ENCODE peak calls at places on chromosomes 2 and 18, in nine cellular contexts. I, W, L, C, K, M, H, A and U are unnamed samples.

GRCh38 chr2:186349508-186349907 is 136.6 kb upstream of the ZC3H15 start:
- DNase-seq in C (no peak), K (no peak), I (no peak), M (no peak), H (no peak), A (peak; percentile 13), L (no peak), W (no peak), U (no peak)

GRCh38 chr18:31497711-31498449 is at the start of gene DSG2:
- DNase-seq in I (peak; percentile 43), H (peak; percentile 75), K (peak; percentile 74), M (peak; percentile 86), A (no peak), W (peak; percentile 84), C (peak; percentile 92), L (peak; percentile 82), U (peak; percentile 78)

GRCh38 chr2:30336978-30337841 is 105.9 kb downstream of the LBH start:
- DNase-seq in H (peak; percentile 88), I (no peak), A (no peak), K (peak; percentile 46), C (peak; percentile 57), W (no peak), M (no peak), L (no peak), U (peak; percentile 62)

GRCh38 chr2:46239175-46239846 is 57.9 kb upstream of the EPAS1 start:
- DNase-seq in L (peak; percentile 70), I (no peak), M (no peak), A (no peak), K (no peak), H (peak; percentile 65), C (no peak), W (no peak), U (no peak)

GRCh38 chr2:239714116-239714515 is 311.0 kb downstream of the NDUFA10 start:
- DNase-seq in L (no peak), A (no peak), C (no peak), H (peak; percentile 31), M (no peak), I (no peak), W (peak; percentile 3), K (no peak), U (no peak)

GRCh38 chr2:73249636-73250035 is 15.5 kb downstream of the CCT7 start:
- DNase-seq in I (no peak), K (no peak), W (no peak), M (no peak), A (no peak), H (no peak), C (no peak), L (no peak), U (no peak)

GRCh38 chr2:190180313-190181065 is 118.0 kb upstream of the MSTN start:
- DNase-seq in A (peak; percentile 44), I (peak; percentile 86), H (peak; percentile 85), C (peak; percentile 82), K (peak; percentile 52), M (peak; percentile 35), W (no peak), L (peak; percentile 66), U (peak; percentile 63)

GRCh38 chr2:180058993-180059392 is 51.9 kb upstream of the CWC22 start:
- DNase-seq in A (no peak), M (no peak), C (no peak), H (no peak), W (no peak), K (no peak), L (no peak), I (no peak), U (no peak)

GRCh38 chr2:119389615-119390306 is 23.0 kb downstream of the DBI start:
- DNase-seq in H (no peak), K (no peak), A (no peak), M (peak; percentile 68), C (peak; percentile 50), L (peak; percentile 77), W (no peak), I (no peak), U (no peak)

GRCh38 chr2:119385465-119385864 is 18.7 kb downstream of the DBI start:
- DNase-seq in M (no peak), K (no peak), L (no peak), A (no peak), W (no peak), C (no peak), I (no peak), H (no peak), U (no peak)

GRCh38 chr2:119384971-119385370 is 18.2 kb downstream of the DBI start:
- DNase-seq in W (no peak), K (no peak), I (no peak), A (no peak), C (no peak), L (no peak), H (no peak), M (no peak), U (no peak)

GRCh38 chr2:119383410-119384140 is 16.8 kb downstream of the DBI start:
- DNase-seq in I (no peak), K (no peak), C (no peak), H (no peak), W (peak; percentile 73), L (no peak), A (no peak), M (peak; percentile 92), U (no peak)

DNA sequence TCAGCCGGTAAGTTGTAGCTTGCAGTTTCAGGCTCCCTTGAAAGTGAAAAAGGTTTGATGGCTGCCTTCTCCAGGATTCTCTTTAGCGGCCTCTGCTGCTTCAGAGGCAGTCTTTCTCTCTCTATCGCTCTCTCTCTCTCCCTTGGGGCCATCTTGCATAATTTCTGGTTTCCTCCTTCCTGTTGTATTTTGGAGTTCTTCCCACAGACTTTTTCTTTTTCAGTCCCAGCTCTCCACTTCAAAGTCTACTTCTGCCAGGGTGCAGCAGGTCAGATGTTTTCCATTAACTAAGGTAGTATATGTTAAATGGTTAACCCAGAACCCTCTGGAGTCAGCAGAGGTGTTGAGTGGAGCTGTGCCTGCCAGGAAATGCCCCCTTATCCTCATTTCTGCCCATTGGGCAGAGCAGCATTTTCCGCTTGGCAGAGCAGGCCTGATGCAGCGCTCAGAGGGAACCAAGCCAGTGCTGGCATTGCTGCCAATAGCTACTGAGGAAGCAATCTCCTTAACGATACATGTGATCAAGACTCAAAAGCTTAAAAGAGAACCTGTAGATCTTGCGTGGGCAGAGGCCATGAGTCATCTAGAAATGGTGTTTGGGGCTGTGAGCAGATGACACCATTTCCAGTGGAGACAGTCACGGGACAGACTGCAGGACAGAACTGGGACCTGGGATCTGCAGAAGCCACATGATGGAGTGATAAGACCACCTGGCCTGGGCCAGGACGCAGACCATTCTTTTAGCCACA is 20.8 kb downstream of the DBI start:
- DNase-seq in A (no peak), K (no peak), W (peak; percentile 66), I (peak; percentile 34), M (peak; percentile 75), H (no peak), L (peak; percentile 86), C (peak; percentile 55), U (no peak)
- TF ChIP-seq POLR2AphosphoS5 in A (no peak), K (no peak), W (peak; percentile 59), I (no peak), M (peak; percentile 68), H (no peak), L (no peak), C (no peak), U (no peak)

GRCh38 chr2:241508240-241508509 is 209 bp downstream of the STK25 start:
- DNase-seq in W (no peak), I (no peak), M (peak; percentile 47), K (no peak), H (no peak), A (no peak), L (peak; percentile 48), C (no peak), U (no peak)

GRCh38 chr2:241508510-241509407 is at the start of gene STK25:
- DNase-seq in H (peak; percentile 99), M (peak; percentile 97), I (peak; percentile 97), W (peak; percentile 97), L (peak; percentile 98), A (peak; percentile 94), C (peak; percentile 98), K (peak; percentile 100), U (peak; percentile 100)

GRCh38 chr2:241506793-241507429 is 1.5 kb downstream of the STK25 start:
- DNase-seq in W (no peak), L (no peak), C (no peak), H (peak; percentile 75), K (no peak), M (no peak), I (no peak), A (no peak), U (no peak)

GRCh38 chr2:241509408-241509784 is 1.0 kb upstream of the STK25 start:
- DNase-seq in H (no peak), K (no peak), C (no peak), L (no peak), W (no peak), A (no peak), M (no peak), I (no peak), U (no peak)

GRCh38 chr2:241507430-241508239 is 749 bp downstream of the STK25 start:
- DNase-seq in L (no peak), A (no peak), I (peak; percentile 62), W (no peak), K (peak; percentile 67), M (no peak), C (peak; percentile 39), H (peak; percentile 91), U (peak; percentile 69)
- TF ChIP-seq POLR2A in L (no peak), A (no peak), I (no peak), W (no peak), K (no peak), M (peak; percentile 5), C (no peak), H (no peak), U (peak; percentile 46)

GRCh38 chr18:75265255-75265654 is 54.7 kb downstream of the TSHZ1 start:
- DNase-seq in W (no peak), A (no peak), C (no peak), L (no peak), H (no peak), K (no peak), I (no peak), M (no peak), U (no peak)

GRCh38 chr18:75265872-75266271 is 55.3 kb downstream of the TSHZ1 start:
- DNase-seq in A (no peak), M (no peak), C (no peak), K (no peak), L (no peak), H (peak; percentile 54), W (no peak), I (no peak), U (no peak)

GRCh38 chr18:75264195-75264594 is 53.6 kb downstream of the TSHZ1 start:
- DNase-seq in C (no peak), I (no peak), L (no peak), W (no peak), K (no peak), H (no peak), A (no peak), M (no peak), U (no peak)

GRCh38 chr18:75257596-75257995 is 47.0 kb downstream of the TSHZ1 start:
- DNase-seq in K (no peak), W (no peak), M (no peak), C (no peak), H (no peak), L (no peak), I (no peak), A (no peak), U (no peak)

DNA sequence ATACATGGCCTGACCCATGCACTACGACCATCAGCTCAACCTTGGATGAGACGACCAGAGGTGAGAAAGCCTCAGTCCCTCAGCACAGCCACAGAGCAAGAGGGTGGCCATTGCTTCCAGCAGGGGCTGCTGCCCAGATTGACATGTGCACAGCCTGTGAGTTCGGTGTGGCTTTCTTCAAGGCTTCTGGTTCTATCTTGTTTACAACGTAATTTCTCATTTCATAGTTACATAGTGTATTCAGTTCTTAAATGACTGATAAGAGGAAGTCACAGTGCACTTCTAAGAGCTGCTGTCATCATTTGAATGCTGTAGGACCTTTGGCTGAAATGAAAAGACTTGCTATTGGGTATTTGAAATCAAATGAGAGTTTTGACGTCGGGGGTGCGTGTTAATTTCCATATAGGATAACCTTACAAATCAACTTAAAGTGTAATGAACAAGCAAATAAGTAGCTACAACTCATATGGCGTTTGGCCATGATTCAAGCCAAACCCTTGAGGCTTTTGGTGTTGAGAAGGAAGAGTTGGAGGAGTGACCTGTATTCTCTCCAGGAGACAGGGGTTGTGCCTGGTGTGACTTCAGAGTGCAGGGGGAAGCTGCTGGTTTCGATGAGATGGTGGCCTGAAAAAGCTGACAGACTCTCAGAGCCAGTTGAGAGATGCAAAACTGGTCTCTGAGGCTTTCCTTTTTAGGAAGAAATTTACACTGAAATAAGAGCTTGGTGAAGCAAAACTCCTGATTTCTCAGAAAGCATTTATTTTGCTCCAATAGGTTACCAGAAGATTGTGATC is 51.0 kb downstream of the TSHZ1 start:
- DNase-seq in M (no peak), A (no peak), K (no peak), C (no peak), W (no peak), I (no peak), H (no peak), L (no peak), U (no peak)
- TF ChIP-seq POLR2AphosphoS5 in M (no peak), A (no peak), K (no peak), C (no peak), W (no peak), I (no peak), H (no peak), L (no peak), U (peak; percentile 33)

GRCh38 chr18:63422862-63423304 is 607 bp upstream of the VPS4B start:
- DNase-seq in A (peak; percentile 18), K (no peak), W (peak; percentile 56), L (peak; percentile 35), M (no peak), C (no peak), H (peak; percentile 92), I (no peak), U (no peak)
- TF ChIP-seq POLR2A in A (no peak), K (no peak), W (no peak), L (no peak), M (no peak), C (no peak), H (no peak), I (peak; percentile 3), U (no peak)